ENCODE peak calls at places on chromosome 15, in nine cellular contexts. One of them, this sample, is unnamed.

GRCh38 chr15:52171386-52171785 is 19.8 kb downstream of the GNB5 start:
- DNase-seq in endodermal cell: no peak
- DNase-seq in pancreas: no peak
- DNase-seq in adrenal gland: no peak
- DNase-seq in breast epithelium: no peak
- DNase-seq in upper lobe of right lung: no peak
- DNase-seq in kidney: no peak
- DNase-seq in RWPE2: no peak
- DNase-seq in AG04450: no peak
- DNase-seq in this sample: no peak

GRCh38 chr15:62482715-62483429 is 317.8 kb upstream of the C2CD4B start:
- DNase-seq in endodermal cell: peak; percentile 94
- DNase-seq in pancreas: no peak
- DNase-seq in adrenal gland: no peak
- DNase-seq in breast epithelium: no peak
- DNase-seq in upper lobe of right lung: no peak
- DNase-seq in kidney: no peak
- DNase-seq in RWPE2: no peak
- DNase-seq in AG04450: no peak
- DNase-seq in this sample: no peak

GRCh38 chr15:88440021-88440420 is 27.2 kb downstream of the MRPL46 start:
- DNase-seq in endodermal cell: no peak
- DNase-seq in pancreas: no peak
- DNase-seq in adrenal gland: no peak
- DNase-seq in breast epithelium: no peak
- DNase-seq in upper lobe of right lung: no peak
- DNase-seq in kidney: no peak
- DNase-seq in RWPE2: no peak
- DNase-seq in AG04450: peak; percentile 26
- DNase-seq in this sample: no peak

GRCh38 chr15:49383266-49383665 is 39.8 kb upstream of the FGF7 start:
- DNase-seq in endodermal cell: no peak
- DNase-seq in pancreas: no peak
- DNase-seq in adrenal gland: no peak
- DNase-seq in breast epithelium: no peak
- DNase-seq in upper lobe of right lung: no peak
- DNase-seq in kidney: no peak
- DNase-seq in RWPE2: no peak
- DNase-seq in AG04450: peak; percentile 11
- DNase-seq in this sample: no peak

GRCh38 chr15:80706161-80706560 is 11.1 kb downstream of the ABHD17C start:
- DNase-seq in endodermal cell: no peak
- DNase-seq in pancreas: no peak
- DNase-seq in adrenal gland: no peak
- DNase-seq in breast epithelium: no peak
- DNase-seq in upper lobe of right lung: no peak
- DNase-seq in kidney: no peak
- DNase-seq in RWPE2: no peak
- DNase-seq in AG04450: no peak
- DNase-seq in this sample: no peak

GRCh38 chr15:95266481-95267061 is 1035.2 kb downstream of the MCTP2 start:
- DNase-seq in endodermal cell: no peak
- DNase-seq in pancreas: no peak
- DNase-seq in adrenal gland: no peak
- DNase-seq in breast epithelium: no peak
- DNase-seq in upper lobe of right lung: no peak
- DNase-seq in kidney: no peak
- DNase-seq in RWPE2: no peak
- DNase-seq in AG04450: no peak
- DNase-seq in this sample: no peak

GRCh38 chr15:33975023-33975565 is 6.8 kb downstream of the CHRM5 start:
- DNase-seq in endodermal cell: no peak
- DNase-seq in pancreas: no peak
- DNase-seq in adrenal gland: no peak
- DNase-seq in breast epithelium: no peak
- DNase-seq in upper lobe of right lung: no peak
- DNase-seq in kidney: no peak
- DNase-seq in RWPE2: no peak
- DNase-seq in AG04450: no peak
- DNase-seq in this sample: no peak

GRCh38 chr15:90609254-90610185 is 79.8 kb downstream of the CRTC3 start:
- DNase-seq in endodermal cell: peak; percentile 79
- DNase-seq in pancreas: no peak
- DNase-seq in adrenal gland: no peak
- DNase-seq in breast epithelium: no peak
- DNase-seq in upper lobe of right lung: no peak
- DNase-seq in kidney: no peak
- DNase-seq in RWPE2: no peak
- DNase-seq in AG04450: peak; percentile 16
- DNase-seq in this sample: no peak

GRCh38 chr15:35210370-35210769 is 125.3 kb upstream of the NANOGP8 start:
- DNase-seq in endodermal cell: no peak
- DNase-seq in pancreas: no peak
- DNase-seq in adrenal gland: no peak
- DNase-seq in breast epithelium: no peak
- DNase-seq in upper lobe of right lung: no peak
- DNase-seq in kidney: no peak
- DNase-seq in RWPE2: no peak
- DNase-seq in AG04450: no peak
- DNase-seq in this sample: no peak

GRCh38 chr15:35208353-35208752 is 123.3 kb upstream of the NANOGP8 start:
- DNase-seq in endodermal cell: no peak
- DNase-seq in pancreas: no peak
- DNase-seq in adrenal gland: no peak
- DNase-seq in breast epithelium: no peak
- DNase-seq in upper lobe of right lung: no peak
- DNase-seq in kidney: no peak
- DNase-seq in RWPE2: no peak
- DNase-seq in AG04450: no peak
- DNase-seq in this sample: no peak

GRCh38 chr15:35211240-35211952 is 126.3 kb upstream of the NANOGP8 start:
- DNase-seq in endodermal cell: no peak
- DNase-seq in pancreas: no peak
- DNase-seq in adrenal gland: no peak
- DNase-seq in breast epithelium: no peak
- DNase-seq in upper lobe of right lung: no peak
- DNase-seq in kidney: no peak
- DNase-seq in RWPE2: no peak
- DNase-seq in AG04450: no peak
- DNase-seq in this sample: no peak

GRCh38 chr15:35209838-35210237 is 124.7 kb upstream of the NANOGP8 start:
- DNase-seq in endodermal cell: no peak
- DNase-seq in pancreas: no peak
- DNase-seq in adrenal gland: no peak
- DNase-seq in breast epithelium: no peak
- DNase-seq in upper lobe of right lung: no peak
- DNase-seq in kidney: no peak
- DNase-seq in RWPE2: no peak
- DNase-seq in AG04450: no peak
- DNase-seq in this sample: no peak

DNA sequence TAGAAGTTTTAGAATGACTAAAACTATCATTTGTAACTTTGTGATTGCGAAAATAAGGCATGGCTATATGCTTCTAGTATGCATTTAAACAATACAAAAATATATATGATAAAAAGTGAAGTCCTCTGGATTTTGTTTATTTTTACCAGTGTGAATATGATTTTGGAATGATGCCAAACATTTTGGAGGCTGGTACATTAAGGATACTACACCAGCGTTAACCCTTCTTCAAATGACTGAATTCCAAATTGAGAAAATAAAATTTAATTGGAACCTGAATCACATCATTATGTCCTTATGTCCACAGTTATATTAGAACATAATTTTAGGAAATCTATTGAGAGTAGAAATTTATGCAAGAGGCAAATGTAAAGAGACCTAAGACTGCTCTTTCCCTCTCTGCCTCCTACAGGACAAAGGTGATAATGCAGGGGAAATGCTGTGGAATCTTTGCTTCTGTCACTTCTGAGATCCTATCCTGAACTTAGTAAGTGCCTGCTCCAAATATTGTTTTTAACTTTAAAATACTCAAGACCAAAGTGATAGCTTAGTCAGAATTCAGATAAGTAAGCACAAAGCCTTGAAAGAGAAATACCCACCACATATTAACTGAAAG is 121.1 kb upstream of the NANOGP8 start:
- DNase-seq in endodermal cell: no peak
- DNase-seq in pancreas: no peak
- DNase-seq in adrenal gland: no peak
- DNase-seq in breast epithelium: no peak
- DNase-seq in upper lobe of right lung: no peak
- DNase-seq in kidney: no peak
- DNase-seq in RWPE2: no peak
- DNase-seq in AG04450: no peak
- DNase-seq in this sample: no peak
- TF ChIP-seq CTCF in endodermal cell: peak; percentile 78
- TF ChIP-seq CTCF in pancreas: no peak
- TF ChIP-seq CTCF in adrenal gland: no peak
- TF ChIP-seq CTCF in breast epithelium: no peak
- TF ChIP-seq CTCF in upper lobe of right lung: peak; percentile 25
- TF ChIP-seq CTCF in kidney: no peak
- TF ChIP-seq CTCF in RWPE2: peak; percentile 56
- TF ChIP-seq CTCF in AG04450: peak; percentile 53
- TF ChIP-seq CTCF in this sample: no peak

GRCh38 chr15:63971427-63971805 is 74.9 kb downstream of the DAPK2 start:
- DNase-seq in endodermal cell: peak; percentile 66
- DNase-seq in pancreas: no peak
- DNase-seq in adrenal gland: no peak
- DNase-seq in breast epithelium: no peak
- DNase-seq in upper lobe of right lung: no peak
- DNase-seq in kidney: peak; percentile 60
- DNase-seq in RWPE2: no peak
- DNase-seq in AG04450: no peak
- DNase-seq in this sample: peak; percentile 59

GRCh38 chr15:63968122-63968524 is 78.2 kb downstream of the DAPK2 start:
- DNase-seq in endodermal cell: peak; percentile 23
- DNase-seq in pancreas: no peak
- DNase-seq in adrenal gland: no peak
- DNase-seq in breast epithelium: no peak
- DNase-seq in upper lobe of right lung: no peak
- DNase-seq in kidney: peak; percentile 18
- DNase-seq in RWPE2: no peak
- DNase-seq in AG04450: no peak
- DNase-seq in this sample: no peak

GRCh38 chr15:63970723-63971426 is 75.4 kb downstream of the DAPK2 start:
- DNase-seq in endodermal cell: peak; percentile 19
- DNase-seq in pancreas: no peak
- DNase-seq in adrenal gland: no peak
- DNase-seq in breast epithelium: no peak
- DNase-seq in upper lobe of right lung: no peak
- DNase-seq in kidney: no peak
- DNase-seq in RWPE2: no peak
- DNase-seq in AG04450: no peak
- DNase-seq in this sample: no peak

GRCh38 chr15:63968700-63969099 is 77.6 kb downstream of the DAPK2 start:
- DNase-seq in endodermal cell: peak; percentile 38
- DNase-seq in pancreas: no peak
- DNase-seq in adrenal gland: no peak
- DNase-seq in breast epithelium: no peak
- DNase-seq in upper lobe of right lung: no peak
- DNase-seq in kidney: no peak
- DNase-seq in RWPE2: no peak
- DNase-seq in AG04450: no peak
- DNase-seq in this sample: no peak

DNA sequence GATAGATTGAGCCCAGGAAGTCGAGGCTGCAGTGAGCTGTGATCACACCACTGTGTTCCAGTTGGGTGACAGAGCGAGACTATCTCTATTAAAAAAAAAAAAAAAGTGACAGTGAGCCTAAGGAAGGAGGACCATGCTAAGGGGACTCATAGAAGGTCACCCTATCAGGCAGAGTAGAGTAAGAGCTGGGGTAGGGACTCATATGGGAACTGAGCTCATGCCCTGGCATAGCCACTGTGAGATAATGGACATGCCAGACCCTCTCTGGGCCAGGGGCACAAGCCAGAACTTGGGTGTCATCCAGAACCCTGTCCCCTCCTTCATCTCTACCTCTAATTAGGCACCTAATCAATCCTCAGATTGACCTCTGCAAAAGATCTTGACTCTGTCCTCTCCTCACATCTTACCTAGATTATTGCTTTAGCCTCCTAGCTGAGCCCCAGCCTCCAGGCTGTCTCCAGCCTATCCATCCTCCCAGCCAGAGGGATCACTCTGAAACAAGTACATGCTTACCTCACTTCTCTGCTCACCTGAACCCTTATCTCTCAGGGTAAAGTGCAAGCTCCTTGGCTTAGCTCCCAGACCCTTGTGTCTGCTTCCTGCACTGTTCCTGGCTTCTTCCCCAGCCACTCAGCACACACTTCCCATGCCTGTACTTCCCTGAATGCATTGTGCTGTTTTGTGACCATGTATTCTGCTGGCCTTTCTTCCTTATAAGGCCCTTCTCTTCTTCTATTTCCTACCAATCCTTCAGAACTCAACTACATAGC is 76.4 kb downstream of the DAPK2 start:
- DNase-seq in endodermal cell: peak; percentile 44
- DNase-seq in pancreas: peak; percentile 91
- DNase-seq in adrenal gland: no peak
- DNase-seq in breast epithelium: no peak
- DNase-seq in upper lobe of right lung: peak; percentile 74
- DNase-seq in kidney: peak; percentile 26
- DNase-seq in RWPE2: no peak
- DNase-seq in AG04450: no peak
- DNase-seq in this sample: no peak
- H3K27ac ChIP-seq in endodermal cell: no peak overlapping the region
- H3K27ac ChIP-seq in pancreas: peak overlapping the region; percentile 44
- H3K27ac ChIP-seq in adrenal gland: no peak overlapping the region
- H3K27ac ChIP-seq in breast epithelium: peak overlapping the region; percentile 46
- H3K27ac ChIP-seq in upper lobe of right lung: peak overlapping the region; percentile 66
- H3K27ac ChIP-seq in kidney: no peak overlapping the region
- H3K27ac ChIP-seq in RWPE2: no peak overlapping the region
- H3K27ac ChIP-seq in AG04450: no peak overlapping the region
- H3K27ac ChIP-seq in this sample: no peak overlapping the region

DNA sequence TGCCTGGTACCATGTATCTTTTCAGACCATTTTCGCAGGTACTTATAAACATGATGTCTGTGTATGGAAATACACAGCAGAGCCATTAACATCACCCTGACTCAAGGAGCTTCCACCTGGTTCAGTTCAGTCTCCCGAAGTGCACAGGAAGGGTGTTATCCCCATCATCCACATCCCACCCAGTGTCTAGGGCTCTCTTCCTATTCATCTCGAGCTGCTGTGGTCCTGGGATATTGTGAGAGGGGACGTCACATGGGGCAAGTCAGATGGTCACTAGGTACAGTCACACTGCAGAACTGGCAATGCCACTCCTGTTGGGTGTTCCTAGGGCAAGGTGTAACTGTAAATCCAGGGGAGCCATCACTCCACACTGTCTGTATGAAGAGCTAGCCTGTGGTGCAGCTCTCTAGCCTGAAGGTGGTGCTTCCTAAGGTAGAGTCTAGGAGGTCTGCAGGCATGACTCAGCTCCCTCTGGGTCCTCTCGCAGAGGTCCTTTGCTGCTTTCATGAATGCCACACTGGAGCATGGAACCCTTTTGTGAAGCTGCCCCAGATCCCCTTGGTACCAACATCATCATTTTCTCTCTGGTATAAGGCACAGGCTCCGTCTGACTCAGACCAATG is 13.9 kb downstream of the ISLR2 start:
- DNase-seq in endodermal cell: peak; percentile 82
- DNase-seq in pancreas: no peak
- DNase-seq in adrenal gland: no peak
- DNase-seq in breast epithelium: no peak
- DNase-seq in upper lobe of right lung: no peak
- DNase-seq in kidney: no peak
- DNase-seq in RWPE2: no peak
- DNase-seq in AG04450: no peak
- DNase-seq in this sample: no peak
- TF ChIP-seq CTCF in endodermal cell: peak; percentile 68
- TF ChIP-seq CTCF in pancreas: no peak
- TF ChIP-seq CTCF in adrenal gland: no peak
- TF ChIP-seq CTCF in breast epithelium: no peak
- TF ChIP-seq CTCF in upper lobe of right lung: no peak
- TF ChIP-seq CTCF in kidney: no peak
- TF ChIP-seq CTCF in RWPE2: peak; percentile 22
- TF ChIP-seq CTCF in AG04450: no peak
- TF ChIP-seq CTCF in this sample: no peak

DNA sequence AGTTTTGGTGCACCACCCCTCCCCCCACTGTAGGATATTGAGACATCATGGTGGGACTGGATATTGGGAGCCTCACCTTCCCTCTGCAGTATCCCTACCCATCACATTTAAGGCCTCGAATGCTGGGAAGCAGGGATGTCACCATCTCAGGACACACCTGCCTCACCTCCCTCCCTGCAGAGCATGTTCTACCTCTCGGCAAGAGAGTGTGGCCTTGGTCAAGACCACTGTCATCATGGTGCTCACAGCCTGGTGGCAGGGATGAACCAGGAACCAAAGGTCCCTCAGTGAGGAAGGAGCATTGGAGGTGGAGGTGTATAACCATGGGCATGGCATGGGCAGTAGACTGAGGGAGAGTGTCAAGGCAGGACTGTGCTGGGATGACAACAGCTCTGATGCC is 104.8 kb downstream of the CORO2B start:
- DNase-seq in endodermal cell: peak; percentile 18
- DNase-seq in pancreas: no peak
- DNase-seq in adrenal gland: no peak
- DNase-seq in breast epithelium: no peak
- DNase-seq in upper lobe of right lung: no peak
- DNase-seq in kidney: peak; percentile 5
- DNase-seq in RWPE2: no peak
- DNase-seq in AG04450: no peak
- DNase-seq in this sample: no peak
- H3K27ac ChIP-seq in endodermal cell: no peak overlapping the region
- H3K27ac ChIP-seq in pancreas: no peak overlapping the region
- H3K27ac ChIP-seq in adrenal gland: no peak overlapping the region
- H3K27ac ChIP-seq in breast epithelium: no peak overlapping the region
- H3K27ac ChIP-seq in upper lobe of right lung: no peak overlapping the region
- H3K27ac ChIP-seq in kidney: no peak overlapping the region
- H3K27ac ChIP-seq in RWPE2: no peak overlapping the region
- H3K27ac ChIP-seq in AG04450: no peak overlapping the region
- H3K27ac ChIP-seq in this sample: no peak overlapping the region